ENCODE peak calls at places on chromosomes 7 and 10, in seven cellular contexts. G is psoas muscle, U is lower lobe of right lung, K is IMR-90, S is heart left ventricle, A is mammary epithelial cell, J is omental fat pad. V is an unnamed sample.

GRCh38 chr10:60828489-60828852 is 50.2 kb downstream of the CDK1 start:
- DNase-seq in G (no peak), K (peak; percentile 42), U (no peak), S (no peak), J (no peak), A (no peak), V (no peak)

GRCh38 chr10:42943025-42943818 is 133.6 kb upstream of the RET start:
- DNase-seq in G (no peak), S (no peak), J (no peak), K (no peak), U (no peak), A (no peak), V (no peak)

GRCh38 chr7:55413442-55413841 is 48.3 kb downstream of the LANCL2 start:
- DNase-seq in K (no peak), S (no peak), A (no peak), G (no peak), U (no peak), J (no peak), V (no peak)

GRCh38 chr7:144489504-144489903 is 86.0 kb upstream of the NOBOX start:
- DNase-seq in U (no peak), J (no peak), K (no peak), S (no peak), G (no peak), A (no peak), V (no peak)

GRCh38 chr7:95916573-95917371 is 144.4 kb downstream of the DYNC1I1 start:
- DNase-seq in K (peak; percentile 58), U (peak; percentile 76), J (peak; percentile 97), S (peak; percentile 76), G (peak; percentile 73), A (peak; percentile 35), V (peak; percentile 59)

GRCh38 chr10:1198453-1199344 is 142.5 kb downstream of the WDR37 start:
- DNase-seq in S (peak; percentile 6), J (no peak), U (peak; percentile 27), G (no peak), A (no peak), K (no peak), V (no peak)

GRCh38 chr7:47763063-47763974 is 181.4 kb upstream of the TNS3 start:
- DNase-seq in S (no peak), A (peak; percentile 45), J (no peak), K (peak; percentile 96), U (no peak), G (no peak), V (no peak)

GRCh38 chr10:86819567-86819966 is 63.1 kb downstream of the BMPR1A start:
- DNase-seq in J (no peak), S (no peak), U (no peak), A (no peak), G (no peak), K (peak; percentile 61), V (no peak)

GRCh38 chr10:72932259-72933015 is 22.2 kb downstream of the PLA2G12B start:
- DNase-seq in G (no peak), U (no peak), A (no peak), S (no peak), J (no peak), K (peak; percentile 11), V (no peak)

DNA sequence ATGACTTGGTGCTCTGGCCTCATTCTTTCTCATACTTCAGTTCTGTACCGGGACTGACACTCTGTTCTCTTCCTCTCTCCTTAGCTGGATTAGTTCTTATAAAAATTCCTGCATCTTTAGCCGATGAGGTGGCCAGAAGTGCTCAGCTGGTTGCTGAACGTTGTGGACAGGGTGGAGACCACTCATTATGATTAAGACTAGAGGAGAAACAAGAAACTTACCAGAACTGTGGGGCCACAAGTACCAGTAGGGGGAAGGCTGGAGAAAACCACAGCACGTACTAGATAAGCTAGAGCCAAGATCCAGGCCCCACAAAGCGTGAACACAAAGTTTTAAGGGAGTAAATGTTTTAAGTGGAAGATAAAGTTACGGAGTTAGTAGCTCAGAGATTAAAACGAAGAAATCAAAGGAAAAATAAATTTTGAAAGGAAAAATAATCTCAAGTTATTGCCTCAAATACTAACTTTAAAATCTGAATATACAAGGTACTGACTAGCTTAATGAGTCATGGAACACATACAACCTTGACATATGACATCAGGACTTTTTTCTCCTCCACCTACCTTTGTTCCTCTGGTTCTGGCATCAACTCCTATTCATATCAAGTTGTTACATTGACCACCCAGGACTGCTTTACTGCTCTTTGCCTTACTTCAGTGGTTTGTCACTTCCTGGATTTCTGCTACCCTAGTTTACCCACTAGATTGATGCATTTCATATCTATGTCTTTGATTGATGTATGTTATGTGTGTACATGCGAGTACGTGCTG is 469.0 kb downstream of the TFEC start:
- DNase-seq in U (no peak), A (no peak), K (peak; percentile 79), G (no peak), J (no peak), S (no peak), V (no peak)
- TF ChIP-seq CTCF in U (no peak), A (no peak), K (peak; percentile 23), G (no peak), J (no peak), S (no peak), V (no peak)

GRCh38 chr10:17734432-17735110 is 17.4 kb upstream of the TMEM236 start:
- DNase-seq in U (no peak), S (no peak), K (no peak), J (no peak), A (no peak), G (no peak), V (no peak)

GRCh38 chr10:17735166-17735941 is 16.6 kb upstream of the TMEM236 start:
- DNase-seq in J (no peak), G (peak; percentile 23), K (no peak), U (no peak), A (no peak), S (peak; percentile 42), V (no peak)

GRCh38 chr10:17736223-17736622 is 15.8 kb upstream of the TMEM236 start:
- DNase-seq in U (no peak), J (no peak), S (no peak), K (no peak), A (no peak), G (no peak), V (no peak)

GRCh38 chr10:17740668-17741067 is 11.3 kb upstream of the TMEM236 start:
- DNase-seq in K (no peak), S (no peak), A (no peak), G (no peak), J (no peak), U (no peak), V (no peak)

GRCh38 chr10:17737021-17737965 is 14.7 kb upstream of the TMEM236 start:
- DNase-seq in A (peak; percentile 11), J (no peak), S (peak; percentile 41), G (peak; percentile 37), U (no peak), K (peak; percentile 55), V (no peak)
- TF ChIP-seq CTCF in A (peak; percentile 55), J (no peak), S (peak; percentile 50), G (peak; percentile 62), U (peak; percentile 62), K (peak; percentile 63), V (peak; percentile 69)

GRCh38 chr10:6408799-6409198 is 171.3 kb downstream of the PRKCQ start:
- DNase-seq in G (no peak), S (no peak), A (no peak), J (no peak), K (no peak), U (no peak), V (no peak)
- TF ChIP-seq CTCF in G (peak; percentile 16), S (no peak), A (peak; percentile 16), J (no peak), K (no peak), U (no peak), V (peak; percentile 43)

GRCh38 chr10:103985726-103986125 is 18.8 kb downstream of the SLK start:
- DNase-seq in A (no peak), G (no peak), S (no peak), U (no peak), K (peak; percentile 65), J (no peak), V (no peak)

GRCh38 chr10:103979530-103979929 is 12.6 kb downstream of the SLK start:
- DNase-seq in S (no peak), U (no peak), A (no peak), K (no peak), J (no peak), G (no peak), V (no peak)

GRCh38 chr10:103980246-103980906 is 13.4 kb downstream of the SLK start:
- DNase-seq in G (no peak), J (no peak), S (no peak), K (peak; percentile 66), U (no peak), A (no peak), V (no peak)

GRCh38 chr10:103983367-103983911 is 16.5 kb downstream of the SLK start:
- DNase-seq in U (no peak), J (no peak), G (no peak), K (no peak), A (no peak), S (no peak), V (no peak)

GRCh38 chr10:103982639-103983038 is 15.7 kb downstream of the SLK start:
- DNase-seq in J (no peak), A (no peak), U (no peak), K (no peak), G (no peak), S (no peak), V (no peak)
- TF ChIP-seq CTCF in J (no peak), A (peak; percentile 22), U (no peak), K (peak; percentile 10), G (peak; percentile 11), S (no peak), V (no peak)

DNA sequence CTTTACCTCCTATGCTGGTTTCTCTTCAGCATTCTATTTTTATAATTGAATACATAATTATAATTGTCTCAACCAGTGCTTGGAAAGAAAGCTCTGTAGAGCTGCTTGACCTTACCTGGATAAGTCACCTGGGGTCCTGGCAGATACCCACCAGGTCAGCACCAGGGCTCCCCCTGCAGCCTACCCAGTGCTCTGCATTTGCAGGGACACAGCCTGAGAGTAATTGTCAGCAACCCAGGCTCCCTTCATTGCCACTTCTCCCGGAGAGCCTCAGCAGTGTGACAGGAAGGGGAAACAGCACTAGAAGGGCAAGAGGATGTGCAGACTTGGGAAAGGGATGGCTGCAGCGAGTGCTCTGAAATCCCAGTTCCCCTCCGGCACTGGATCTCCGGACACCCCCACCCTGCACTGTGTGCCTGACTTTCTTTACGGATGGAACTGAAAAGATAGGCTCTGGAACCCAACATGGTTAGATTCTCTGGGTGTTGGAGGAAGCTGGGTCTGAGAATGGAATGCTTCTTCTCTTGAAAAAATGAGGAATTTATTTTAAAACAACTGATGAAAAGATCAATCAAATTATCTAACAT is 11.4 kb upstream of the PAX4 start:
- DNase-seq in A (no peak), S (no peak), G (no peak), J (no peak), K (no peak), U (no peak), V (no peak)
- TF ChIP-seq CTCF in A (peak; percentile 47), S (no peak), G (peak; percentile 27), J (no peak), K (peak; percentile 40), U (peak; percentile 42), V (no peak)

DNA sequence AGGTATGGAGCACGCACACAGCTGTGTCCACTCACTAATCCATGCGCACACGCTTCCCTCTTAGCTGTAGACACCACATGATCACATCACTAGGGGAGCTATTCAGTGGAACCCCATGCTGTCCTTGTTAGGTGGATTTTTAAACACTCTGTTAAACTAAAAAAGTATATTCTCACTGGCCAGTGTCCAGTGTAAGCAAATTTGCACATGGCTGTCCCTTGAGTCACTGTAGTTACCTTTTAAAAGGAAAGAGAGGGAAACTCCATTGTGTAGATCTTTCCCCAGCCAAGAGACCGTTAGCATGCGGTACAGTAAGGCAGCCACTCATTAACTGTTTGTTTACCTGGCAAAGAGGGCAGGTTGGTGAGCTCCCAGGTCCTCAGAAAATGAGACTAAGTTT is 81.6 kb upstream of the INSYN2A start:
- DNase-seq in S (no peak), U (no peak), J (no peak), A (no peak), G (no peak), K (peak; percentile 82), V (no peak)
- TF ChIP-seq CTCF in S (no peak), U (no peak), J (no peak), A (no peak), G (no peak), K (no peak), V (no peak)

V was measured in mesothelial cell of epicardium.